ENCODE peak calls at places on chromosomes 4 and X, in ten cellular contexts. U, P, V, G, D, W, B, Z, N and H are unnamed samples.

GRCh38 chrX:31819455-31819854 is 747.6 kb upstream of the FTHL17 start:
- DNase-seq in U (no peak), P (no peak), V (no peak), G (no peak), D (no peak), W (no peak), B (no peak), Z (no peak), N (no peak), H (no peak)

GRCh38 chr4:77079281-77079680 is 3.5 kb upstream of the CCNI start:
- DNase-seq in U (no peak), P (no peak), V (no peak), G (no peak), D (no peak), W (no peak), B (no peak), Z (no peak), N (no peak), H (no peak)

GRCh38 chr4:131258361-131258760 is 1890.7 kb upstream of the PCDH10 start:
- DNase-seq in U (no peak), P (no peak), V (no peak), G (no peak), D (no peak), W (no peak), B (no peak), Z (no peak), N (no peak), H (no peak)

GRCh38 chr4:168514249-168514852 is 17.5 kb downstream of the PALLD start:
- DNase-seq in U (no peak), P (peak; percentile 43), V (no peak), G (peak; percentile 67), D (no peak), W (peak; percentile 12), B (no peak), Z (no peak), N (no peak), H (no peak)

GRCh38 chr4:151315212-151315886 is 10.1 kb downstream of the SH3D19 start:
- DNase-seq in U (no peak), P (peak; percentile 83), V (no peak), G (peak; percentile 12), D (no peak), W (no peak), B (no peak), Z (no peak), N (no peak), H (no peak)

GRCh38 chr4:8538703-8539567 is 41.3 kb upstream of the GPR78 start:
- DNase-seq in U (peak; percentile 49), P (peak; percentile 93), V (no peak), G (peak; percentile 21), D (no peak), W (no peak), B (no peak), Z (peak; percentile 36), N (no peak), H (no peak)

GRCh38 chr4:41362647-41363383 is 106.1 kb downstream of the UCHL1 start:
- DNase-seq in U (no peak), P (no peak), V (no peak), G (no peak), D (no peak), W (no peak), B (peak; percentile 83), Z (no peak), N (no peak), H (no peak)

GRCh38 chrX:109312757-109313156 is 169.1 kb downstream of the GUCY2F start:
- DNase-seq in U (no peak), P (no peak), V (no peak), G (no peak), D (no peak), W (no peak), B (no peak), Z (no peak), N (no peak), H (no peak)

GRCh38 chr4:152045397-152045780 is 284.6 kb upstream of the GATB start:
- DNase-seq in U (no peak), P (no peak), V (no peak), G (no peak), D (no peak), W (peak; percentile 34), B (no peak), Z (no peak), N (no peak), H (no peak)

GRCh38 chrX:32571579-32571978 is 639.8 kb downstream of the DMD start:
- DNase-seq in U (no peak), P (no peak), V (no peak), G (no peak), D (no peak), W (no peak), B (no peak), Z (no peak), N (no peak), H (no peak)

GRCh38 chr4:72319596-72319995 is 249.4 kb downstream of the ADAMTS3 start:
- DNase-seq in U (peak; percentile 83), P (no peak), V (no peak), G (peak; percentile 76), D (no peak), W (no peak), B (no peak), Z (no peak), N (peak; percentile 59), H (peak; percentile 7)

GRCh38 chrX:1242901-1243402 is 25.7 kb upstream of the CSF2RA start:
- DNase-seq in U (no peak), P (peak; percentile 95), V (no peak), G (no peak), D (no peak), W (peak; percentile 42), B (peak; percentile 43), Z (no peak), N (no peak), H (no peak)

GRCh38 chr4:732911-733630 is 27.4 kb downstream of the PCGF3 start:
- DNase-seq in U (no peak), P (no peak), V (no peak), G (no peak), D (no peak), W (no peak), B (no peak), Z (no peak), N (no peak), H (no peak)

GRCh38 chr4:170011921-170012628 is 14.1 kb downstream of the MFAP3L start:
- DNase-seq in U (no peak), P (no peak), V (no peak), G (no peak), D (no peak), W (no peak), B (no peak), Z (no peak), N (no peak), H (no peak)

GRCh38 chr4:121950212-121950679 is 1.6 kb downstream of the TRPC3 start:
- DNase-seq in U (no peak), P (no peak), V (peak; percentile 87), G (peak; percentile 70), D (peak; percentile 89), W (peak; percentile 90), B (peak; percentile 92), Z (peak; percentile 74), N (peak; percentile 13), H (no peak)
- TF ChIP-seq CTCF in U (peak; percentile 84), P (peak; percentile 53), V (peak; percentile 74), G (peak; percentile 80), D (peak; percentile 67), W (peak; percentile 79), B (peak; percentile 97), Z (peak; percentile 71), N (peak; percentile 74), H (peak; percentile 85)

DNA sequence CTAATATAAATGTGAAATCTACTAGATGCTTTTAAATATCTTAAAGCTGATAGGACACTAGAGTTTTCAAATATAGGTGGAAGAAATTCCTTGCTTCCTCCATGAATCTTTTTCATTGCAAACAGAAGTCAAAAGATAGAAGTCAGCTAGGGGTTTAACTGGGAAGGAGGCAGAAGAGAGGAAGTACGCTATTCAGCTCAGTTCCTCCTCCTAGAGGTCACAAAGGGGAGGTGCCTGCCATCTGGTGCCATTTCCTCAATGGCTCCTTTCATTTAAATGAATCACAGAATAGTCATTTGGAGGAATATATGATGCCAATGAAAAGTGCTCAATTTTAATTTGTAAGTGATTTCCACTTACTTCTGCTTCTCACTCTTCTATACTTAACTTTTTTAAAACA is 8.5 kb downstream of the COL25A1 start:
- DNase-seq in U (no peak), P (no peak), V (no peak), G (no peak), D (no peak), W (peak; percentile 40), B (peak; percentile 51), Z (no peak), N (no peak), H (no peak)
- TF ChIP-seq CTCF in U (peak; percentile 31), P (no peak), V (peak; percentile 25), G (peak; percentile 36), D (no peak), W (peak; percentile 33), B (peak; percentile 86), Z (peak; percentile 19), N (no peak), H (no peak)

DNA sequence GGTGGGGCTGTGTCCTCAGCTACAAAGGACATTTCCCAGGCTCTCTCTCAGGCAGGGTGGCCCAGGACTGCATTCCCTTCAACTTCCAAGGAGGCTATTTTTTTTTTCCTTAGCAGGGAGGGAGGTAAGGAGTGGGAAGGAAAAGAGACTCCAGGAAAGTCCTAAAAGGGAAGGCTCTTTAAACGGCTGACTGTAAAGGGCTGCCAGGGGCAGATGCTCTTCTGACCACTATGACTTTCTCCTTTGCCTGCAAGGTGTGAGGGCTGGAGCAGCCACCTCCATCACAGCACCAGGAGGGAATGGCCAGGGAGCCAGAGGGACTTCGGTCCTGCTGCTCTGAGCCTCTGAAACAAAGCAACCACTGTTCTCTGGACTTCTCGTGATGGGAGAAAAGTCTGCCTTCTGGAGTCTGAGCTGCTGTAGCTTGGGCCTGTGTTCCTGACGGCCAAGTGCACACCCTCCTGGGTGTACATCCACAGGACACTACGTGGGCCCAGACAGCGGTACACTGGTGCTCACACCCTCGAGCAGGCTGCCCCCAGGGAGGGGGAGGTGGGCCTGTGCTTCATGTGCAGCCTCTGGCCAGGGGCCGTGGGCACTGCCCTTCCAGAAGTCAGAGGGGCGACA is 17.9 kb downstream of the NAT8L start:
- DNase-seq in U (no peak), P (no peak), V (no peak), G (no peak), D (peak; percentile 12), W (no peak), B (peak; percentile 14), Z (no peak), N (no peak), H (no peak)
- TF ChIP-seq CTCF in U (no peak), P (no peak), V (no peak), G (no peak), D (no peak), W (no peak), B (no peak), Z (no peak), N (no peak), H (no peak)

DNA sequence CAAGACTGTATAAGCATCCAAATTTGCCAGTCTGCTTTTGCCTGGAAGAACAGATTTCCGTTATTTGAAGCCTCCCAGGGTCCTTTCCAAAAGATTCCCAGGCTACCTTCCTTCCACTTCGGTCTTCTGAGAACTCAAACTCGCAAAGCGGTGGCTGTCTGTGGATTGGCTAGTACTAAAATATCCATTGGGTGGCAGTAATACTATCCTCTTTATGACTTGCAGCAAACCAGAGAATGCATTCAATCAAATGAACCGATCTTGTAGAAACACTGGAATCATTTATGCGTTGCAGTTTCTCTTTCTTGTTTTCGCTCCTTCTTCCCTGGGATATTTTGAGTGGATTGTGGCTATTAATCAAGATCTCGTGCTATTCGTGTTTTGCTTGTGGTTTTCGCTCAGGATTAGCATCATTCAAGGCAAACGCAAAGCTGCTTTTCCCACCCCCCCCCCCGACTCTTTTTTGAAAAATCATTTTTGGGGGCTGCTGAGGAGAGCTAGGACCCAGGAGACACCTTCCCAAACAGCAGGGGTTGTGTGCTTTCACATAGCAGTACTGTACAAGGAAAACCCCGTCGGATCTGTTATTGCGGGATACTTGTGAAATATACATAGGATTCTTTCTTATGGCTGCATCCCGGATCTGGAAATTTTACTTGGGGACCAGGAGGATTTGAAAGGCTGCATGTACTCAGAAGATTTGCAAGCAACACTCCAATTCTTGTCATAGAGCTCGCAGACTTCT is at the start of gene IL1RAPL1:
- DNase-seq in U (peak; percentile 23), P (no peak), V (no peak), G (peak; percentile 75), D (no peak), W (peak; percentile 1), B (no peak), Z (no peak), N (no peak), H (no peak)
- TF ChIP-seq CTCF in U (peak; percentile 22), P (no peak), V (no peak), G (peak; percentile 19), D (no peak), W (no peak), B (peak; percentile 19), Z (no peak), N (no peak), H (no peak)